ENCODE peak calls at places on chromosome 17, in five cellular contexts. V, X, P, F and T are unnamed samples.

GRCh38 chr17:27322690-27323508 is 29.0 kb downstream of the WSB1 start:
- DNase-seq in V (no peak), X (no peak), P (no peak), F (no peak), T (no peak)

GRCh38 chr17:75181608-75182318 is 996 bp downstream of the SUMO2 start:
- DNase-seq in V (no peak), X (peak; percentile 29), P (no peak), F (no peak), T (no peak)

GRCh38 chr17:29549169-29549935 is 17.5 kb downstream of the ABHD15 start:
- DNase-seq in V (no peak), X (no peak), P (no peak), F (no peak), T (no peak)

GRCh38 chr17:65171753-65172152 is 34.6 kb downstream of the RGS9 start:
- DNase-seq in V (no peak), X (no peak), P (no peak), F (no peak), T (no peak)

GRCh38 chr17:10357768-10358167 is 15.0 kb downstream of the MYH13 start:
- DNase-seq in V (no peak), X (peak; percentile 27), P (no peak), F (no peak), T (no peak)

GRCh38 chr17:30393911-30394867 is 15.5 kb downstream of the CPD start:
- DNase-seq in V (no peak), X (peak; percentile 24), P (no peak), F (no peak), T (no peak)

GRCh38 chr17:73300392-73300791 is 11.4 kb downstream of the CDC42EP4 start:
- DNase-seq in V (no peak), X (no peak), P (no peak), F (no peak), T (no peak)

GRCh38 chr17:82419471-82419995 is 1.1 kb upstream of the OGFOD3 start:
- DNase-seq in V (no peak), X (no peak), P (no peak), F (no peak), T (no peak)

GRCh38 chr17:32593003-32593402 is 106.2 kb downstream of the CDK5R1 start:
- DNase-seq in V (no peak), X (no peak), P (no peak), F (no peak), T (no peak)

GRCh38 chr17:83186226-83186625 is 106.8 kb downstream of the METRNL start:
- DNase-seq in V (no peak), X (no peak), P (peak; percentile 32), F (no peak), T (no peak)

GRCh38 chr17:65170839-65171238 is 33.7 kb downstream of the RGS9 start:
- DNase-seq in V (no peak), X (no peak), P (peak; percentile 48), F (no peak), T (no peak)

GRCh38 chr17:50037321-50038107 is 18.4 kb upstream of the ITGA3 start:
- DNase-seq in V (no peak), X (no peak), P (peak; percentile 87), F (no peak), T (peak; percentile 81)

GRCh38 chr17:4566785-4567184 is 6.4 kb upstream of the GGT6 start:
- DNase-seq in V (no peak), X (peak; percentile 70), P (no peak), F (no peak), T (peak; percentile 24)

GRCh38 chr17:419073-419735 is 66.6 kb upstream of the RPH3AL start:
- DNase-seq in V (no peak), X (peak; percentile 47), P (no peak), F (no peak), T (no peak)

GRCh38 chr17:75667825-75668224 is 687 bp downstream of the SAP30BP start:
- DNase-seq in V (no peak), X (no peak), P (no peak), F (no peak), T (no peak)

GRCh38 chr17:546456-546855 is 168.2 kb downstream of the VPS53 start:
- DNase-seq in V (no peak), X (no peak), P (no peak), F (no peak), T (no peak)

GRCh38 chr17:67659028-67659427 is 58.7 kb upstream of the NOL11 start:
- DNase-seq in V (no peak), X (no peak), P (no peak), F (no peak), T (no peak)

GRCh38 chr17:28735242-28735722 is 6.7 kb downstream of the NEK8 start:
- DNase-seq in V (no peak), X (no peak), P (no peak), F (no peak), T (no peak)

GRCh38 chr17:77323413-77324171 is 182.8 kb downstream of the SEC14L1 start:
- DNase-seq in V (no peak), X (no peak), P (peak; percentile 74), F (no peak), T (peak; percentile 59)

GRCh38 chr17:75542184-75542583 is 16.7 kb downstream of the LLGL2 start:
- DNase-seq in V (no peak), X (no peak), P (no peak), F (no peak), T (no peak)

GRCh38 chr17:77825621-77826020 is 132.9 kb upstream of the TNRC6C start:
- DNase-seq in V (no peak), X (no peak), P (no peak), F (no peak), T (no peak)

GRCh38 chr17:7137182-7137943 is 22.7 kb upstream of the ASGR2 start:
- DNase-seq in V (no peak), X (no peak), P (peak; percentile 70), F (no peak), T (no peak)

GRCh38 chr17:49572226-49572625 is 3.4 kb upstream of the NXPH3 start:
- DNase-seq in V (no peak), X (no peak), P (no peak), F (no peak), T (no peak)

GRCh38 chr17:81488276-81488860 is 24.2 kb downstream of the ACTG1 start:
- DNase-seq in V (no peak), X (no peak), P (no peak), F (no peak), T (no peak)

GRCh38 chr17:28178800-28179199 is 136.3 kb downstream of the NLK start:
- DNase-seq in V (no peak), X (no peak), P (no peak), F (no peak), T (no peak)

DNA sequence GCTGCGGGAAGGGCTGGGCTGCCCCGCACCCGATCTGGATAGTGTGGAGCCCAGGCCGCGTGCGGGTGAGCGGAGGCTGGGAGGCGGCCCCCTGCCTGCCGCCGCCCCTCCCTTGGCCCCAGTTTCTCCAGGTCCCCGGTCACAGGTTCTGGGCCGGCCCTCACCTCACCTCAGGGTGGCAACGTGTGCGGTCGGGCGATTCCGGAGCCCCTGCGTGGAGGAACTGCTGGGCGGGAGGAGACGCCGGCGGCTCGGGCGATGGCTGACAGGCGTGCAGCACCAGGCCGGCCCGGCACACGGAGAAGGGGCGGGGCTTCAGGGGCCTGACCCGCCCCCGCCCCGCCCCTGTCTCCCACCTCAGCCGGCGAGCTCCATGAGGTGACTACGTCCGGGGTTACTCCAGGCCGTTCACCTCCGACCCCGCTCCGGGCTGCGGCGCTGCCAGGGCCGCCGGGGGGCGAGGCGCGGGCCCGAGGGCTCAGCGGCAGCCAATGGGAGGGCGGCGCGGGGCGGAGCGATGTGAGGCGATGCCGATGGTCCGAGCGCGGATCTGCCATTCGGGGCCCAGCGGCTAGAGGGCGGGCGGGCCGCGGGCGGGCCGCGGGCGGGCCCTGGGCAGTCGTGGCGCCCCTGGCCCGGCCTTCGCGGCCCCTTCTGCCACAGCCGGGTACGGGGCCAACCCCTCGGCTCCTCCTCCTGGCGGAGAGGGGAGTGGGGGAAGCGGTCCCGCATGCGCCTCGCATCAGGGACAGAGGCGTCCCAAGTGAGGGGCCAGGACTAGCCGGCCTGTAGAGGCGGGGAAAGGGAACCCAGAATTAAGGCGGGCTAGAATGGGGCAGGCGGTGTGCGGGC is 16.7 kb upstream of the C17orf78 start:
- DNase-seq in V (peak; percentile 68), X (peak; percentile 100), P (peak; percentile 94), F (peak; percentile 59), T (peak; percentile 88)
- TF ChIP-seq CTCF in V (peak; percentile 38), X (peak; percentile 22), P (peak; percentile 18), F (peak; percentile 12), T (peak; percentile 61)

GRCh38 chr17:57629886-57630285 is 115.2 kb downstream of the CCDC182 start:
- DNase-seq in V (no peak), X (no peak), P (no peak), F (no peak), T (no peak)

GRCh38 chr17:57628421-57628820 is 116.7 kb downstream of the CCDC182 start:
- DNase-seq in V (no peak), X (no peak), P (no peak), F (no peak), T (no peak)

GRCh38 chr17:57627591-57627990 is 117.5 kb downstream of the CCDC182 start:
- DNase-seq in V (no peak), X (no peak), P (no peak), F (no peak), T (no peak)

GRCh38 chr17:57630736-57631135 is 114.4 kb downstream of the CCDC182 start:
- DNase-seq in V (no peak), X (no peak), P (no peak), F (no peak), T (no peak)

GRCh38 chr17:57629470-57629869 is 115.6 kb downstream of the CCDC182 start:
- DNase-seq in V (no peak), X (no peak), P (no peak), F (no peak), T (peak; percentile 24)
- TF ChIP-seq CTCF in V (no peak), X (no peak), P (no peak), F (no peak), T (no peak)

DNA sequence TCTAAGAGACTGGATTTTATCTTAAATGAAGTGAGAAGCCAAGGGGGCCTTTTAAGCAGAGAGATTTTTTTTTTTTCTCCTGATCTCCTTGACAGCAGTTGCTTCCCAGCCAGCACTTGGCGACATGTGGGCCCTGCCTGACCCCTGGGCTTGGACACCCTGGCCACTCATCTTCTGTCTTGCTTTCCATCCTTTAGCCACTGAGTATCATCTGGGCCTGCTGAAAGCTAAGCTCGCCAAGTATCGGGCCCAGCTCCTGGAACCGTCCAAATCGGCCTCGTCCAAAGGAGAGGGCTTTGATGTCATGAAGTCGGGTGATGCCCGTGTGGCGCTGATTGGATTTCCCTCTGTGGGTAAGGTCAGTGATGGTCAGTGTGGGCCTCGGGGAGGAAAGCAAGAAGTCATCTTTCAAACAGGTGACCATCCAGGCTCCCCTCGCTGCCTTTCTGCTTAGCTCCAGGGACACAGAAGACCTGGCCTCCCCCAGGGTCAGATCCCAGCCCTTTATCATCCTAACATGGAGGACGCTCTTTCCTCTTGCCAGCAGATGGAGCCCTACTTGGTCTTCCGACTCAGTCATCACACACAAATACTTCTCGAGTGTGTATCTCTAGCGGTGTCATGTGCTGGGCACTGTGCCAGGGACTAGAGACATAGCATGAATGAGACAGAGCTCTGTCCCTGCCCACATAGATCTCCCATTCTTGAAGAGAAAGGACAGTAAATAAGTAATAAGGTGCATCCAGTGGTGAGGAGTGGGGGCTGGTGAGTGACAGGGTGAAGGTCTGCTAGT is 6.1 kb downstream of the DRG2 start:
- DNase-seq in V (peak; percentile 75), X (peak; percentile 31), P (no peak), F (no peak), T (peak; percentile 81)
- TF ChIP-seq CTCF in V (peak; percentile 76), X (peak; percentile 49), P (no peak), F (peak; percentile 52), T (peak; percentile 77)

DNA sequence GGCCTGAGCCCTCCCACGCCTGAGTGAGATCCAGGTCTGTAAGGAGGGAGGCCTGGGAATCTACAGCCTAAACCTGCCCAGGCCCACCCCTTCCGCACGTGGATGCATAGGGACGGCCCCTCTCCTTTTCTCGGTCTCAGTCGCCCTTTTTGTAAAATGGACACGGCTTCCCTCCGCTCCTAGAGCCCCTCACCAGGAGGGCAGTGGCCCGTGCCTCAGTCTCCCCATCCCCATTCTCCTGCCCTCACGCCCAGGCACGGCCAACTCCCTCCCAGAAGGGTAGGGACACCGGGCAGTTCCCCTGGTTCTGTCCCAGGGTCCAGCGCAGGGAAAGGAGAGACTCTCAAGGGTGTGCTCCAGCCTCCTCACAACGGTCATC is 48.1 kb downstream of the WNT3 start:
- DNase-seq in V (no peak), X (no peak), P (no peak), F (no peak), T (no peak)
- TF ChIP-seq CTCF in V (no peak), X (no peak), P (no peak), F (no peak), T (no peak)